ENCODE peak calls at places on chromosomes 13 and 19, in ten cellular contexts. M is mucosa of gallbladder; U is activated naive CD4-positive, alpha-beta T cell treated with Interleukin-2 at 50 U/mL for 16 hours; P is EH; L is psoas muscle; X is activated naive CD8-positive, alpha-beta T cell treated with anti-CD3 and anti-CD28 coated beads, Interleukin-2, amount 10 ng/mL, durations not matched to agents 7 days and 5 days; E is KG1; A is neural progenitor cell; R is mesothelial cell of epicardium; H is GM23338. O is an unnamed sample.

GRCh38 chr19:17075860-17076538 is 422 bp downstream of the MYO9B start:
- DNase-seq in M (peak), U (peak), P (peak), L (peak), X (peak), E (peak), A (peak), R (no peak), H (peak), O (peak)

GRCh38 chr13:44048326-44048725 is 168.6 kb downstream of the LACC1 start:
- DNase-seq in M (no peak), U (no peak), P (peak), L (no peak), X (no peak), E (no peak), A (no peak), R (no peak), H (no peak), O (no peak)

GRCh38 chr13:99656092-99656745 is 154.9 kb downstream of the TM9SF2 start:
- DNase-seq in M (peak), U (peak), P (peak), L (peak), X (peak), E (peak), A (peak), R (peak), H (peak), O (peak)

GRCh38 chr13:113777311-113778260 is 18.6 kb downstream of the TMEM255B start:
- DNase-seq in M (no peak), U (no peak), P (peak), L (peak), X (no peak), E (no peak), A (peak), R (peak), H (peak), O (no peak)

GRCh38 chr19:23436318-23436717 is 41.0 kb upstream of the ZNF91 start:
- DNase-seq in M (no peak), U (no peak), P (no peak), L (no peak), X (no peak), E (no peak), A (no peak), R (no peak), H (peak), O (no peak)

GRCh38 chr13:77691871-77692270 is 5.6 kb upstream of the SLAIN1 start:
- DNase-seq in M (no peak), U (no peak), P (no peak), L (no peak), X (no peak), E (no peak), A (no peak), R (no peak), H (no peak), O (no peak)

GRCh38 chr19:13094771-13095392 is 7.8 kb downstream of the LYL1 start:
- DNase-seq in M (no peak), U (no peak), P (no peak), L (no peak), X (no peak), E (no peak), A (peak), R (no peak), H (peak), O (peak)

GRCh38 chr19:16139752-16140151 is 3.7 kb upstream of the HSH2D start:
- DNase-seq in M (no peak), U (no peak), P (no peak), L (no peak), X (no peak), E (peak), A (no peak), R (no peak), H (no peak), O (no peak)